ENCODE peak calls at places on chromosomes 16 and 17, in four cellular contexts. B, J, Q and U are unnamed samples.

GRCh38 chr16:87445486-87445885 is 47.3 kb downstream of the ZCCHC14 start:
- DNase-seq in Q (no peak), J (no peak), B (no peak), U (no peak)

GRCh38 chr16:8935989-8936388 is 27.7 kb downstream of the USP7 start:
- DNase-seq in J (no peak), Q (peak; percentile 56), B (no peak), U (no peak)

GRCh38 chr17:19677736-19678379 is 29.3 kb downstream of the ALDH3A2 start:
- DNase-seq in Q (no peak), J (no peak), B (no peak), U (no peak)

GRCh38 chr17:81082177-81083073 is 47.5 kb downstream of the BAIAP2 start:
- DNase-seq in J (no peak), B (no peak), Q (no peak), U (no peak)

GRCh38 chr17:6398955-6399354 is 36.0 kb downstream of the AIPL1 start:
- DNase-seq in J (no peak), B (no peak), Q (no peak), U (no peak)

GRCh38 chr16:29809850-29810698 is 1.9 kb upstream of the PRRT2 start:
- DNase-seq in Q (no peak), J (no peak), B (no peak), U (no peak)

GRCh38 chr16:11835891-11836652 is 15.3 kb downstream of the RSL1D1 start:
- DNase-seq in J (no peak), Q (no peak), B (no peak), U (no peak)

GRCh38 chr17:29138991-29139682 is 41.1 kb downstream of the MYO18A start:
- DNase-seq in J (no peak), Q (no peak), B (peak; percentile 92), U (no peak)

GRCh38 chr17:10652984-10653680 is 4.0 kb downstream of the MYH3 start:
- DNase-seq in B (no peak), J (no peak), Q (no peak), U (no peak)

GRCh38 chr17:5838661-5839300 is 231.4 kb upstream of the WSCD1 start:
- DNase-seq in Q (no peak), J (no peak), B (no peak), U (no peak)

GRCh38 chr16:264440-264951 is 11.2 kb downstream of the RGS11 start:
- DNase-seq in B (no peak), J (no peak), Q (no peak), U (no peak)

GRCh38 chr17:19346351-19347255 is 15.9 kb downstream of the B9D1 start:
- DNase-seq in Q (peak; percentile 65), B (peak; percentile 5), J (no peak), U (no peak)

GRCh38 chr16:83272201-83272600 is 535.6 kb upstream of the HSBP1 start:
- DNase-seq in Q (no peak), B (no peak), J (no peak), U (no peak)

GRCh38 chr17:19020016-19020415 is 15.5 kb upstream of the FAM83G start:
- DNase-seq in Q (no peak), J (no peak), B (no peak), U (no peak)

GRCh38 chr17:6056104-6056503 is 14.1 kb upstream of the WSCD1 start:
- DNase-seq in Q (no peak), B (no peak), J (no peak), U (no peak)

GRCh38 chr16:29738514-29738913 is 7.3 kb downstream of the C16orf54 start:
- DNase-seq in B (no peak), J (peak; percentile 76), Q (no peak), U (peak; percentile 44)

GRCh38 chr17:63126607-63127006 is 160.6 kb downstream of the TANC2 start:
- DNase-seq in B (no peak), J (no peak), Q (no peak), U (no peak)

GRCh38 chr16:81293909-81294802 is 20.6 kb upstream of the GAN start:
- DNase-seq in Q (no peak), B (no peak), J (no peak), U (no peak)

GRCh38 chr16:89359296-89360147 is 130.8 kb downstream of the ANKRD11 start:
- DNase-seq in B (no peak), Q (no peak), J (no peak), U (no peak)

GRCh38 chr16:77993586-77993985 is 28.8 kb upstream of the CLEC3A start:
- DNase-seq in J (no peak), Q (no peak), B (no peak), U (no peak)

GRCh38 chr16:62041401-62041800 is 5.2 kb upstream of the CDH8 start:
- DNase-seq in B (no peak), J (no peak), Q (no peak), U (no peak)

GRCh38 chr16:24337013-24337412 is 80.9 kb downstream of the CACNG3 start:
- DNase-seq in Q (no peak), J (no peak), B (no peak), U (no peak)

GRCh38 chr17:82358467-82359350 is at the start of gene TEX19:
- DNase-seq in J (no peak), Q (peak; percentile 73), B (no peak), U (no peak)

GRCh38 chr16:85826686-85827247 is 27.3 kb downstream of the COX4I1 start:
- DNase-seq in Q (no peak), J (no peak), B (no peak), U (no peak)

GRCh38 chr17:39576187-39576586 is 31.5 kb downstream of the NEUROD2 start:
- DNase-seq in J (no peak), Q (no peak), B (no peak), U (no peak)

GRCh38 chr17:77356109-77356689 is 215.4 kb downstream of the SEC14L1 start:
- DNase-seq in J (no peak), Q (peak; percentile 30), B (no peak), U (no peak)

GRCh38 chr17:45584092-45585036 is 93.8 kb upstream of the PLEKHM1 start:
- DNase-seq in B (peak; percentile 61), Q (peak; percentile 71), J (no peak), U (peak; percentile 67)

GRCh38 chr16:72858611-72859493 is 189.1 kb downstream of the ZFHX3 start:
- DNase-seq in J (no peak), Q (no peak), B (no peak), U (no peak)

GRCh38 chr16:72856797-72857196 is 191.1 kb downstream of the ZFHX3 start:
- DNase-seq in B (no peak), J (no peak), Q (no peak), U (peak; percentile 47)

GRCh38 chr16:72860726-72861562 is 187.0 kb downstream of the ZFHX3 start:
- DNase-seq in J (no peak), B (no peak), Q (no peak), U (no peak)

GRCh38 chr16:72859581-72859980 is 188.3 kb downstream of the ZFHX3 start:
- DNase-seq in J (no peak), B (no peak), Q (no peak), U (no peak)

DNA sequence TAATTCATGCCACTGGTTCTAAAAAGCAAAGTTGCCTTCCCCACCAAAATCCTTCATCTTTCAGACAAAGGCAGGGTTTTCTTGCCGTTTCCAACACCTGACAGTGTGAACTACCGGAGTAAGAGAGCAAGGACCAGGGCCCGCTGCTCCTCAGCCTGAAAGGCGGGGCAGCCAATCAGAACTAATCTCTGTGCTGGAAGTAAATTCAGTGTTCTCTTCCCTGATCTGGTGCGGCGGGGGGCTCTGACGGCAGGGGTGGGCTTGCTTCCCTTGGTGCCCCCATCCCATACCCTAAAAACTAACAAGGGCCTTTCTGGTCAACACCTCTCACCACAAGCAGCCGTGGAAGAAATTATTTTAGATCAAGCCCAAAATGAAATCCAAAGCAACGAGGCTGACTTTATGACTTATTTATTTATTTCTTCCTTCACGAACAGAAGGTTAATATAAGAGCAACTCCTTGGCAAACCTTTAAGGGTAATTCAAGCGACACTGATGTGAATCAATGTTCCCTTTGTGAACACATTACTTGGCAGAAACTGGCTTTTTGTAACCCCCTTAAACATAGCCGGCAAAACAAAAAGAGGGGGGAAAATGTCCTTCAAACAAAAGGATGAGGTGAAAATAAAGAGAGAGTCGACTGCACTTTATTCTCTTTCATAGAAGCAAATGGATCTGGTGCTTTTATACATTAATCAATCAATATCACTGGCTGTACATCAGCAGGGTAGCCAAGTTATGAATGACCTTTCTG is 189.9 kb downstream of the ZFHX3 start:
- DNase-seq in B (no peak), J (no peak), Q (no peak), U (no peak)
- TF ChIP-seq SPI1 in B (no peak), J (no peak), Q (no peak), U (no peak)

GRCh38 chr17:13833921-13834320 is 232.2 kb upstream of the HS3ST3A1 start:
- DNase-seq in B (no peak), Q (no peak), J (no peak), U (no peak)
- TF ChIP-seq SPI1 in B (no peak), Q (no peak), J (no peak), U (no peak)

GRCh38 chr16:51497541-51498211 is 346.6 kb upstream of the SALL1 start:
- DNase-seq in B (no peak), J (no peak), Q (no peak), U (no peak)

GRCh38 chr16:51500306-51500705 is 349.2 kb upstream of the SALL1 start:
- DNase-seq in J (no peak), Q (no peak), B (no peak), U (no peak)
- TF ChIP-seq SPI1 in J (no peak), Q (no peak), B (no peak), U (no peak)

DNA sequence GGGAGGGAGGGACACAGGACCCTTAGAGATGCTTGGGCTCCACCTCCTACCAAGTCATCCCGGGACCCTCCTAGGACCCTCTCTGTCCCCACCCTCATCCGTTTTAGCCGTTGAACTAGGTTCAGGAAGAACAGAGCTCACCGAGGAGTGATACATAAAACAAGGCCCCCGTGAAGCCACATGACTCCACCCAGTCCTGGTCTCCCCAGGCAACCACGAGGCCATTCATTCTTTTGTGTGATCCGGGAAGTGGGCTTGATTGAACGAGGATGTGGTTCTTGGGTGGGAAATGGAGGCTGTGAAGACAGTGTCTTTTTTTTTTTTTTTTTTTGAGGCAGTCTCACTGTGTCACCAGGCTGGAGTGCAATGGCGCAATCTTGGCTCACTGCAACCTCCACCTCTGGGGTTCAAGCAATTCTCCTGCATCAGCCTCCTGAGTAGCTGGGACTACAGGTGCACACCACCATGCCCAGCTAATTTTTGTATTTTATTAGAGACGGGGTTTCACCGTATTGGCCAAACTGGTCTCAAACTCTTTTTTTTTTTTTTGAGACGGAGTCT is 14.8 kb downstream of the TRARG1 start:
- DNase-seq in B (no peak), Q (no peak), J (no peak), U (no peak)
- TF ChIP-seq SPI1 in B (no peak), Q (no peak), J (no peak), U (no peak)

GRCh38 chr16:46748775-46749705 is 896 bp upstream of the MYLK3 start:
- DNase-seq in Q (no peak), B (no peak), J (peak; percentile 24), U (no peak)
- TF ChIP-seq SPI1 in Q (no peak), B (no peak), J (no peak), U (no peak)

GRCh38 chr17:2071421-2072281 is 16.7 kb downstream of the HIC1 start:
- DNase-seq in Q (no peak), B (no peak), J (no peak), U (no peak)
- TF ChIP-seq SPI1 in Q (no peak), B (no peak), J (no peak), U (no peak)

GRCh38 chr17:149897-150575 is 12.7 kb downstream of the SCGB1C2 start:
- DNase-seq in B (no peak), Q (peak; percentile 11), J (no peak), U (no peak)
- TF ChIP-seq SPI1 in B (no peak), Q (no peak), J (no peak), U (no peak)

GRCh38 chr16:17070882-17071592 is 399.7 kb downstream of the XYLT1 start:
- DNase-seq in Q (no peak), B (peak; percentile 40), J (peak; percentile 98), U (peak; percentile 51)
- TF ChIP-seq SPI1 in Q (no peak), B (no peak), J (no peak), U (no peak)

GRCh38 chr16:64426131-64426666 is 695.7 kb downstream of the CDH11 start:
- DNase-seq in Q (no peak), B (no peak), J (no peak), U (no peak)

GRCh38 chr16:64428463-64428862 is 693.4 kb downstream of the CDH11 start:
- DNase-seq in Q (no peak), B (no peak), J (no peak), U (no peak)
- TF ChIP-seq SPI1 in Q (no peak), B (no peak), J (no peak), U (no peak)